ENCODE peak calls at places on chromosomes 12 and 14, in four cellular contexts. X is fibroblast of mammary gland, F is AG10803, U is thoracic aorta. I is an unnamed sample.

GRCh38 chr14:64566651-64567122 is 16.9 kb downstream of the PPP1R36 start:
- DNase-seq in F (peak; percentile 74), X (peak; percentile 13), U (no peak), I (no peak)

GRCh38 chr14:93709249-93709648 is 79.0 kb downstream of the PRIMA1 start:
- DNase-seq in U (no peak), F (no peak), X (peak; percentile 20), I (no peak)

GRCh38 chr12:53115112-53115890 is 12.0 kb downstream of the SOAT2 start:
- DNase-seq in F (no peak), X (no peak), U (no peak), I (no peak)

GRCh38 chr12:87678453-87678852 is 350.7 kb downstream of the C12orf50 start:
- DNase-seq in U (no peak), X (peak; percentile 73), F (peak; percentile 2), I (peak; percentile 56)

GRCh38 chr14:26597136-26598080 is at the start of gene NOVA1:
- DNase-seq in U (no peak), F (no peak), X (peak; percentile 18), I (no peak)

GRCh38 chr12:130139971-130140547 is 22.2 kb upstream of the FZD10 start:
- DNase-seq in U (no peak), F (no peak), X (no peak), I (no peak)

GRCh38 chr14:24639905-24640304 is 5.9 kb upstream of the GZMB start:
- DNase-seq in X (no peak), F (no peak), U (no peak), I (no peak)

GRCh38 chr12:98595152-98595988 is 1.9 kb downstream of the SLC25A3 start:
- DNase-seq in U (no peak), F (peak; percentile 76), X (peak; percentile 70), I (peak; percentile 71)

GRCh38 chr12:2244013-2244861 is 191.4 kb downstream of the CACNA1C start:
- DNase-seq in U (no peak), X (peak; percentile 93), F (peak; percentile 89), I (peak; percentile 86)

GRCh38 chr12:95216704-95217376 is 427 bp downstream of the FGD6 start:
- DNase-seq in X (peak; percentile 16), U (no peak), F (no peak), I (no peak)

GRCh38 chr14:30223385-30223785 is 295.7 kb upstream of the PRKD1 start:
- DNase-seq in U (peak; percentile 44), X (peak; percentile 95), F (peak; percentile 80), I (peak; percentile 84)

GRCh38 chr14:88630565-88630964 is 67.7 kb downstream of the ZC3H14 start:
- DNase-seq in X (peak; percentile 46), U (no peak), F (peak; percentile 11), I (peak; percentile 70)

GRCh38 chr12:91565246-91565645 is 382.6 kb upstream of the DCN start:
- DNase-seq in U (no peak), X (peak; percentile 61), F (peak; percentile 24), I (peak; percentile 25)

GRCh38 chr12:126926023-126926600 is 1340.9 kb upstream of the TMEM132C start:
- DNase-seq in X (no peak), U (no peak), F (no peak), I (no peak)

GRCh38 chr12:100401660-100402059 is 44.8 kb downstream of the SLC17A8 start:
- DNase-seq in U (no peak), F (peak; percentile 16), X (peak; percentile 54), I (peak; percentile 22)

GRCh38 chr14:105622329-105622955 is 96.1 kb downstream of the TMEM121 start:
- DNase-seq in X (no peak), F (no peak), U (no peak), I (no peak)

GRCh38 chr12:92506891-92507290 is 195.9 kb upstream of the PLEKHG7 start:
- DNase-seq in X (no peak), F (no peak), U (no peak), I (no peak)

GRCh38 chr12:116037941-116038837 is 239.3 kb downstream of the MED13L start:
- DNase-seq in U (no peak), F (peak; percentile 82), X (peak; percentile 29), I (peak; percentile 93)

GRCh38 chr12:105279460-105280056 is 43.6 kb upstream of the APPL2 start:
- DNase-seq in F (no peak), X (peak; percentile 49), U (no peak), I (peak; percentile 51)

GRCh38 chr12:990308-990648 is 745 bp upstream of the ERC1 start:
- DNase-seq in X (peak; percentile 78), U (peak; percentile 41), F (peak; percentile 62), I (peak; percentile 71)

GRCh38 chr12:55697686-55698085 is 10.0 kb downstream of the ITGA7 start:
- DNase-seq in U (no peak), F (no peak), X (no peak), I (no peak)

GRCh38 chr12:124898200-124898950 is 16.1 kb downstream of the UBC start:
- DNase-seq in F (no peak), X (peak; percentile 53), U (no peak), I (no peak)

GRCh38 chr14:88551936-88552565 is 2.8 kb downstream of the PTPN21 start:
- DNase-seq in U (no peak), F (peak; percentile 30), X (peak; percentile 27), I (peak; percentile 46)

GRCh38 chr12:85280138-85280983 is at the start of gene ALX1:
- DNase-seq in X (peak; percentile 14), U (no peak), F (peak; percentile 6), I (peak; percentile 16)

GRCh38 chr12:40183745-40184144 is 41.1 kb upstream of the LRRK2 start:
- DNase-seq in F (no peak), X (no peak), U (no peak), I (no peak)

GRCh38 chr12:40185303-40185693 is 39.5 kb upstream of the LRRK2 start:
- DNase-seq in U (no peak), X (no peak), F (no peak), I (no peak)

GRCh38 chr12:40178701-40179100 is 46.1 kb upstream of the LRRK2 start:
- DNase-seq in F (no peak), U (no peak), X (no peak), I (no peak)

GRCh38 chr12:40184493-40185302 is 40.1 kb upstream of the LRRK2 start:
- DNase-seq in F (no peak), X (no peak), U (no peak), I (no peak)

DNA sequence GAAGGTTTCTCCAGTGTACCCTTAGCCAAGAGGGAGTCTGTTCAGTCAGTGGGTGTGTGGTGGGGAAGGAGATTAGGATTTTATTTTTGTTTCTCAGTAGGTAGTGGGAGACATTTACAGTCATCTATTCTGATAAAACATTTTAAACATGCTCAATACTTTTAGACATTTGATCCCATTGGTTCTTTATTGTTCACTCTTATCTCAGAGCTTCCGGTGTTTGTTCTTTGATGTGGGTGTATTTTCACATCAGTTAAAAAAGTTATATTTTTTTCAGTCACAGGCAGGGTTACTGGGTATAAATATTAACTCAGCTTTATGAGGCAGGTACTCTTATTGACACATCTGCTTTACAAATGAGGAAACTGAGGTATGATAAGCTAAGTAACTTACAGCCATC is 43.3 kb upstream of the LRRK2 start:
- DNase-seq in X (no peak), F (no peak), U (no peak), I (no peak)
- H3K4me3 ChIP-seq in X (no peak overlapping the region), F (no peak overlapping the region), U (no peak overlapping the region), I (no peak overlapping the region)

DNA sequence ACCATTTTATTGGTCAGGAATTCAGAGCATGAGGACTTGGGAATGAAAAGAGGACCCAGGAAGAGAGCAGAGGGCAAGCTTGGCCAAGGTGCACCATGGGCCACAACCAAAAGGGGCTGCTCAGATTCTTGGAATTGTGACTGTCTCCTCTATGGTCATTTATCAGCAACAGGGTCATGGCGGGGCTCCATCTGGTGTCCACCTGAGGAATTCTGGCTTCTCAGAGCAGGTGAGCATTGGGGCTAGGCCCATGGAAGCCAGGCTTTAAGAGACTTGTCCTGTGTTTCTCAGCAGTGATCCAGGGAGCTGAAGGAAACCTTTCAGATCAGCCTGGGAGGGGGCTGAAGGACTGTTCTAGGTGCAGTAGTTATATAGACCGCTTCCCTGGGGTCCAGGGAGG is 2.6 kb upstream of the RIN3 start:
- DNase-seq in F (no peak), U (no peak), X (no peak), I (no peak)
- TF ChIP-seq CTCF in F (no peak), U (no peak), X (no peak), I (no peak)

DNA sequence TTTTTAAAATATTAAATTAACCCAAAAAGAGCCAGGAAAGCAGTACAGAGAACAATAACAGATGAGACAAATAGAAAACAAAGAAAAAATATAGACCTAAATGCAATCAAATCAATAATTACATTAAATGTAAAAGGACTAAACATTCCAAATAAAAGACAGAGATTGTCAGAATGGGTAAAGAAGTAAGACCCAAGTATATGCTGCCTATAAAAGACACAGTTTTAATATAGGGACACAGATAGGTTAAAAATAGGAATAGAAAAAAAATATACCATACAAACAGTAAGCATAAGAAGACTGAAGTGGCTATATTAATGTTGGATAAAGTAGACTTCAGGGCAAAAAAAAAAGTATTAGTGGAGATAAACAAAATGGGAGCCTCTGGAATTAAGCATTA is 163.1 kb upstream of the BCL2L14 start:
- DNase-seq in U (no peak), X (no peak), F (no peak), I (no peak)
- H3K4me3 ChIP-seq in U (no peak overlapping the region), X (no peak overlapping the region), F (no peak overlapping the region), I (no peak overlapping the region)

DNA sequence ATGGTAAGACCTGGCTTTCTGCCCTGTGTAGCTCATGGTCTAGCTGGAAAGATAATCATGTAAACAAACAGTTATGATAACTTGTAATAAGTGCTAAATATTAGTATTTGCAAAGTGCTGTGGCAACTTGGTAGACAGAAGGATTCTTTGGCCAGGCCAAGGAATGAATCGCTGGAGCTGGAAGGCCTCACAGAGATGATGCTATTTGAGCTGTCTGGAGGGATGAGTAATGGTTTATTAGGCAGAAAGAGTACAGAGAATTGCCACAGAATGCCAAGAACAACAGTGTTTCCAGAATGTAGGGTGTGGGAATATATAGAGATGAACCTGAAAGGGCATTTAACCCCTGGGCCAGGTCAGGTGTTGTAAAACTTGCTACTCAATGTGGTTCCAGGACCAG is 27.6 kb downstream of the OTX2 start:
- DNase-seq in F (no peak), U (no peak), X (peak; percentile 15), I (no peak)
- TF ChIP-seq CTCF in F (no peak), U (no peak), X (no peak), I (no peak)

GRCh38 chr14:61700104-61700886 is 5.0 kb downstream of the HIF1A start:
- DNase-seq in U (no peak), X (no peak), F (no peak), I (no peak)
- H3K4me3 ChIP-seq in U (peak overlapping the region; percentile 43), X (peak overlapping the region; percentile 89), F (peak overlapping the region; percentile 90), I (peak overlapping the region; percentile 87)

GRCh38 chr14:73759183-73759713 is 45.1 kb upstream of the PNMA1 start:
- DNase-seq in U (no peak), F (peak; percentile 61), X (peak; percentile 45), I (peak; percentile 67)

GRCh38 chr14:73758392-73759182 is 44.4 kb upstream of the PNMA1 start:
- DNase-seq in X (peak; percentile 58), F (peak; percentile 44), U (no peak), I (peak; percentile 77)

GRCh38 chr14:73759714-73760597 is 45.8 kb upstream of the PNMA1 start:
- DNase-seq in F (peak; percentile 99), X (peak; percentile 98), U (peak; percentile 93), I (peak; percentile 99)

GRCh38 chr14:73757381-73757780 is 43.2 kb upstream of the PNMA1 start:
- DNase-seq in U (no peak), X (no peak), F (no peak), I (no peak)

GRCh38 chr14:73757876-73758391 is 43.8 kb upstream of the PNMA1 start:
- DNase-seq in X (no peak), U (no peak), F (no peak), I (no peak)
- TF ChIP-seq CTCF in X (no peak), U (no peak), F (no peak), I (no peak)